ENCODE peak calls at places on chromosomes 16 and 17, in six cellular contexts. One of them, this sample, is unnamed.

GRCh38 chr16:65624246-65624645 is 502.4 kb upstream of the CDH11 start:
- DNase-seq in stimulated activated CD8-positive, alpha-beta memory T cell treated with anti-CD3 and anti-CD28 coated beads, Interleukin-7, amount 100 ng/mL, for 4 hours: no peak
- DNase-seq in psoas muscle: no peak
- DNase-seq in upper lobe of right lung: no peak
- DNase-seq in NCI-H1436: no peak
- DNase-seq in A549: no peak
- DNase-seq in this sample: no peak

GRCh38 chr16:87457724-87458423 is 35.0 kb downstream of the ZCCHC14 start:
- DNase-seq in upper lobe of right lung: peak; percentile 54
- DNase-seq in A549: no peak
- DNase-seq in psoas muscle: no peak
- DNase-seq in NCI-H1436: no peak
- DNase-seq in stimulated activated CD8-positive, alpha-beta memory T cell treated with anti-CD3 and anti-CD28 coated beads, Interleukin-7, amount 100 ng/mL, for 4 hours: peak; percentile 17
- DNase-seq in this sample: no peak

GRCh38 chr17:77214743-77215142 is 74.0 kb downstream of the SEC14L1 start:
- DNase-seq in NCI-H1436: no peak
- DNase-seq in upper lobe of right lung: no peak
- DNase-seq in stimulated activated CD8-positive, alpha-beta memory T cell treated with anti-CD3 and anti-CD28 coated beads, Interleukin-7, amount 100 ng/mL, for 4 hours: no peak
- DNase-seq in A549: peak; percentile 73
- DNase-seq in psoas muscle: no peak
- DNase-seq in this sample: no peak

GRCh38 chr17:29645516-29646051 is 22.9 kb upstream of the CORO6 start:
- DNase-seq in NCI-H1436: no peak
- DNase-seq in stimulated activated CD8-positive, alpha-beta memory T cell treated with anti-CD3 and anti-CD28 coated beads, Interleukin-7, amount 100 ng/mL, for 4 hours: no peak
- DNase-seq in upper lobe of right lung: peak; percentile 73
- DNase-seq in psoas muscle: peak; percentile 83
- DNase-seq in A549: no peak
- DNase-seq in this sample: no peak

GRCh38 chr16:11316331-11317015 is 28.8 kb upstream of the RMI2 start:
- DNase-seq in psoas muscle: no peak
- DNase-seq in stimulated activated CD8-positive, alpha-beta memory T cell treated with anti-CD3 and anti-CD28 coated beads, Interleukin-7, amount 100 ng/mL, for 4 hours: no peak
- DNase-seq in NCI-H1436: no peak
- DNase-seq in A549: no peak
- DNase-seq in upper lobe of right lung: no peak
- DNase-seq in this sample: no peak

GRCh38 chr17:22265807-22266206 is 573.5 kb downstream of the KCNJ18 start:
- DNase-seq in upper lobe of right lung: peak; percentile 27
- DNase-seq in psoas muscle: no peak
- DNase-seq in stimulated activated CD8-positive, alpha-beta memory T cell treated with anti-CD3 and anti-CD28 coated beads, Interleukin-7, amount 100 ng/mL, for 4 hours: no peak
- DNase-seq in A549: no peak
- DNase-seq in NCI-H1436: no peak
- DNase-seq in this sample: no peak

GRCh38 chr17:49703557-49704277 is 4.0 kb downstream of the SLC35B1 start:
- DNase-seq in A549: peak; percentile 72
- DNase-seq in NCI-H1436: no peak
- DNase-seq in upper lobe of right lung: no peak
- DNase-seq in stimulated activated CD8-positive, alpha-beta memory T cell treated with anti-CD3 and anti-CD28 coated beads, Interleukin-7, amount 100 ng/mL, for 4 hours: no peak
- DNase-seq in psoas muscle: no peak
- DNase-seq in this sample: no peak

GRCh38 chr16:53784312-53784711 is 80.4 kb downstream of the FTO start:
- DNase-seq in psoas muscle: no peak
- DNase-seq in NCI-H1436: no peak
- DNase-seq in A549: no peak
- DNase-seq in upper lobe of right lung: no peak
- DNase-seq in stimulated activated CD8-positive, alpha-beta memory T cell treated with anti-CD3 and anti-CD28 coated beads, Interleukin-7, amount 100 ng/mL, for 4 hours: no peak
- DNase-seq in this sample: no peak

GRCh38 chr17:34306466-34306865 is 12.8 kb upstream of the CCL8 start:
- DNase-seq in stimulated activated CD8-positive, alpha-beta memory T cell treated with anti-CD3 and anti-CD28 coated beads, Interleukin-7, amount 100 ng/mL, for 4 hours: no peak
- DNase-seq in psoas muscle: no peak
- DNase-seq in NCI-H1436: no peak
- DNase-seq in upper lobe of right lung: no peak
- DNase-seq in A549: peak; percentile 22
- DNase-seq in this sample: no peak

GRCh38 chr16:28981517-28981916 is 3.3 kb upstream of the LAT start:
- DNase-seq in A549: peak; percentile 30
- DNase-seq in upper lobe of right lung: no peak
- DNase-seq in stimulated activated CD8-positive, alpha-beta memory T cell treated with anti-CD3 and anti-CD28 coated beads, Interleukin-7, amount 100 ng/mL, for 4 hours: no peak
- DNase-seq in NCI-H1436: no peak
- DNase-seq in psoas muscle: no peak
- DNase-seq in this sample: peak; percentile 56

GRCh38 chr17:42316755-42317154 is 28.5 kb downstream of the STAT5A start:
- DNase-seq in stimulated activated CD8-positive, alpha-beta memory T cell treated with anti-CD3 and anti-CD28 coated beads, Interleukin-7, amount 100 ng/mL, for 4 hours: no peak
- DNase-seq in psoas muscle: no peak
- DNase-seq in NCI-H1436: no peak
- DNase-seq in A549: no peak
- DNase-seq in upper lobe of right lung: no peak
- DNase-seq in this sample: no peak

GRCh38 chr16:70685061-70685937 is 554 bp downstream of the MTSS2 start:
- DNase-seq in A549: no peak
- DNase-seq in upper lobe of right lung: no peak
- DNase-seq in psoas muscle: peak; percentile 37
- DNase-seq in NCI-H1436: no peak
- DNase-seq in stimulated activated CD8-positive, alpha-beta memory T cell treated with anti-CD3 and anti-CD28 coated beads, Interleukin-7, amount 100 ng/mL, for 4 hours: no peak
- DNase-seq in this sample: peak; percentile 57

GRCh38 chr16:85575910-85576309 is 37.2 kb upstream of the GSE1 start:
- DNase-seq in A549: no peak
- DNase-seq in stimulated activated CD8-positive, alpha-beta memory T cell treated with anti-CD3 and anti-CD28 coated beads, Interleukin-7, amount 100 ng/mL, for 4 hours: no peak
- DNase-seq in NCI-H1436: no peak
- DNase-seq in upper lobe of right lung: no peak
- DNase-seq in psoas muscle: no peak
- DNase-seq in this sample: no peak

GRCh38 chr17:17819561-17819995 is 17.2 kb downstream of the SREBF1 start:
- DNase-seq in stimulated activated CD8-positive, alpha-beta memory T cell treated with anti-CD3 and anti-CD28 coated beads, Interleukin-7, amount 100 ng/mL, for 4 hours: peak; percentile 30
- DNase-seq in upper lobe of right lung: peak; percentile 86
- DNase-seq in psoas muscle: peak; percentile 80
- DNase-seq in NCI-H1436: peak; percentile 33
- DNase-seq in A549: peak; percentile 95
- DNase-seq in this sample: no peak

GRCh38 chr16:88634141-88634993 is 4.0 kb upstream of the IL17C start:
- DNase-seq in A549: no peak
- DNase-seq in upper lobe of right lung: peak; percentile 89
- DNase-seq in psoas muscle: peak; percentile 58
- DNase-seq in NCI-H1436: no peak
- DNase-seq in stimulated activated CD8-positive, alpha-beta memory T cell treated with anti-CD3 and anti-CD28 coated beads, Interleukin-7, amount 100 ng/mL, for 4 hours: no peak
- DNase-seq in this sample: peak; percentile 81

GRCh38 chr17:57574040-57574513 is 171.0 kb downstream of the CCDC182 start:
- DNase-seq in stimulated activated CD8-positive, alpha-beta memory T cell treated with anti-CD3 and anti-CD28 coated beads, Interleukin-7, amount 100 ng/mL, for 4 hours: no peak
- DNase-seq in upper lobe of right lung: no peak
- DNase-seq in NCI-H1436: no peak
- DNase-seq in A549: no peak
- DNase-seq in psoas muscle: peak; percentile 58
- DNase-seq in this sample: no peak

GRCh38 chr16:85549766-85550421 is 63.2 kb upstream of the GSE1 start:
- DNase-seq in stimulated activated CD8-positive, alpha-beta memory T cell treated with anti-CD3 and anti-CD28 coated beads, Interleukin-7, amount 100 ng/mL, for 4 hours: no peak
- DNase-seq in psoas muscle: no peak
- DNase-seq in A549: no peak
- DNase-seq in NCI-H1436: no peak
- DNase-seq in upper lobe of right lung: no peak
- DNase-seq in this sample: no peak

GRCh38 chr17:57419940-57420522 is 163.7 kb downstream of the MSI2 start:
- DNase-seq in psoas muscle: no peak
- DNase-seq in NCI-H1436: no peak
- DNase-seq in stimulated activated CD8-positive, alpha-beta memory T cell treated with anti-CD3 and anti-CD28 coated beads, Interleukin-7, amount 100 ng/mL, for 4 hours: no peak
- DNase-seq in A549: no peak
- DNase-seq in upper lobe of right lung: no peak
- DNase-seq in this sample: no peak

GRCh38 chr17:43199633-43200032 is 12.0 kb upstream of the TMEM106A start:
- DNase-seq in upper lobe of right lung: no peak
- DNase-seq in NCI-H1436: no peak
- DNase-seq in psoas muscle: no peak
- DNase-seq in stimulated activated CD8-positive, alpha-beta memory T cell treated with anti-CD3 and anti-CD28 coated beads, Interleukin-7, amount 100 ng/mL, for 4 hours: no peak
- DNase-seq in A549: no peak
- DNase-seq in this sample: no peak

GRCh38 chr16:89185062-89185751 is 13.7 kb downstream of the CDH15 start:
- DNase-seq in psoas muscle: peak; percentile 8
- DNase-seq in A549: no peak
- DNase-seq in stimulated activated CD8-positive, alpha-beta memory T cell treated with anti-CD3 and anti-CD28 coated beads, Interleukin-7, amount 100 ng/mL, for 4 hours: no peak
- DNase-seq in upper lobe of right lung: no peak
- DNase-seq in NCI-H1436: no peak
- DNase-seq in this sample: no peak

GRCh38 chr16:89018605-89019158 is 41.7 kb upstream of the CBFA2T3 start:
- DNase-seq in NCI-H1436: no peak
- DNase-seq in psoas muscle: peak; percentile 5
- DNase-seq in stimulated activated CD8-positive, alpha-beta memory T cell treated with anti-CD3 and anti-CD28 coated beads, Interleukin-7, amount 100 ng/mL, for 4 hours: no peak
- DNase-seq in A549: no peak
- DNase-seq in upper lobe of right lung: no peak
- DNase-seq in this sample: no peak

GRCh38 chr17:33521784-33522183 is 228.7 kb upstream of the ASIC2 start:
- DNase-seq in A549: peak; percentile 40
- DNase-seq in stimulated activated CD8-positive, alpha-beta memory T cell treated with anti-CD3 and anti-CD28 coated beads, Interleukin-7, amount 100 ng/mL, for 4 hours: no peak
- DNase-seq in psoas muscle: no peak
- DNase-seq in upper lobe of right lung: no peak
- DNase-seq in NCI-H1436: no peak
- DNase-seq in this sample: no peak

GRCh38 chr17:2602597-2603017 is 9.2 kb downstream of the PAFAH1B1 start:
- DNase-seq in stimulated activated CD8-positive, alpha-beta memory T cell treated with anti-CD3 and anti-CD28 coated beads, Interleukin-7, amount 100 ng/mL, for 4 hours: no peak
- DNase-seq in A549: no peak
- DNase-seq in upper lobe of right lung: no peak
- DNase-seq in psoas muscle: no peak
- DNase-seq in NCI-H1436: no peak
- DNase-seq in this sample: no peak

GRCh38 chr16:56120447-56121155 is 70.7 kb upstream of the GNAO1 start:
- DNase-seq in psoas muscle: no peak
- DNase-seq in A549: no peak
- DNase-seq in NCI-H1436: no peak
- DNase-seq in upper lobe of right lung: no peak
- DNase-seq in stimulated activated CD8-positive, alpha-beta memory T cell treated with anti-CD3 and anti-CD28 coated beads, Interleukin-7, amount 100 ng/mL, for 4 hours: no peak
- DNase-seq in this sample: no peak

GRCh38 chr16:70390774-70391173 is 44.1 kb downstream of the DDX19A start:
- DNase-seq in stimulated activated CD8-positive, alpha-beta memory T cell treated with anti-CD3 and anti-CD28 coated beads, Interleukin-7, amount 100 ng/mL, for 4 hours: no peak
- DNase-seq in NCI-H1436: no peak
- DNase-seq in A549: no peak
- DNase-seq in upper lobe of right lung: no peak
- DNase-seq in psoas muscle: no peak
- DNase-seq in this sample: no peak

GRCh38 chr16:66605177-66605999 is 884 bp downstream of the CMTM3 start:
- DNase-seq in NCI-H1436: no peak
- DNase-seq in A549: peak; percentile 23
- DNase-seq in stimulated activated CD8-positive, alpha-beta memory T cell treated with anti-CD3 and anti-CD28 coated beads, Interleukin-7, amount 100 ng/mL, for 4 hours: peak; percentile 4
- DNase-seq in upper lobe of right lung: peak; percentile 84
- DNase-seq in psoas muscle: peak; percentile 76
- DNase-seq in this sample: no peak

GRCh38 chr17:34378664-34379101 is 15.7 kb upstream of the CCL1 start:
- DNase-seq in upper lobe of right lung: no peak
- DNase-seq in NCI-H1436: no peak
- DNase-seq in stimulated activated CD8-positive, alpha-beta memory T cell treated with anti-CD3 and anti-CD28 coated beads, Interleukin-7, amount 100 ng/mL, for 4 hours: no peak
- DNase-seq in psoas muscle: no peak
- DNase-seq in A549: no peak
- DNase-seq in this sample: no peak

GRCh38 chr17:38577244-38577643 is 28.5 kb downstream of the SRCIN1 start:
- DNase-seq in psoas muscle: no peak
- DNase-seq in NCI-H1436: no peak
- DNase-seq in upper lobe of right lung: no peak
- DNase-seq in stimulated activated CD8-positive, alpha-beta memory T cell treated with anti-CD3 and anti-CD28 coated beads, Interleukin-7, amount 100 ng/mL, for 4 hours: no peak
- DNase-seq in A549: no peak
- DNase-seq in this sample: no peak

GRCh38 chr16:52584354-52584840 is 37.5 kb upstream of the TOX3 start:
- DNase-seq in A549: no peak
- DNase-seq in psoas muscle: no peak
- DNase-seq in upper lobe of right lung: no peak
- DNase-seq in stimulated activated CD8-positive, alpha-beta memory T cell treated with anti-CD3 and anti-CD28 coated beads, Interleukin-7, amount 100 ng/mL, for 4 hours: no peak
- DNase-seq in NCI-H1436: no peak
- DNase-seq in this sample: no peak

GRCh38 chr17:74730491-74731346 is 6.3 kb upstream of the RAB37 start:
- DNase-seq in NCI-H1436: no peak
- DNase-seq in A549: no peak
- DNase-seq in stimulated activated CD8-positive, alpha-beta memory T cell treated with anti-CD3 and anti-CD28 coated beads, Interleukin-7, amount 100 ng/mL, for 4 hours: peak; percentile 55
- DNase-seq in upper lobe of right lung: peak; percentile 55
- DNase-seq in psoas muscle: no peak
- DNase-seq in this sample: peak; percentile 62

GRCh38 chr17:19369846-19370492 is 7.4 kb upstream of the B9D1 start:
- DNase-seq in NCI-H1436: no peak
- DNase-seq in stimulated activated CD8-positive, alpha-beta memory T cell treated with anti-CD3 and anti-CD28 coated beads, Interleukin-7, amount 100 ng/mL, for 4 hours: no peak
- DNase-seq in psoas muscle: no peak
- DNase-seq in upper lobe of right lung: no peak
- DNase-seq in A549: no peak
- DNase-seq in this sample: no peak

GRCh38 chr17:43367588-43368242 is 31.1 kb upstream of the ARL4D start:
- DNase-seq in NCI-H1436: peak; percentile 94
- DNase-seq in upper lobe of right lung: no peak
- DNase-seq in stimulated activated CD8-positive, alpha-beta memory T cell treated with anti-CD3 and anti-CD28 coated beads, Interleukin-7, amount 100 ng/mL, for 4 hours: no peak
- DNase-seq in A549: peak; percentile 90
- DNase-seq in psoas muscle: no peak
- DNase-seq in this sample: peak; percentile 45